ENCODE peak calls at places on chromosomes 13 and 19, in nine cellular contexts. One of them, this sample, is unnamed.

GRCh38 chr13:110044521-110045200 is 258.3 kb upstream of the IRS2 start:
- DNase-seq in transverse colon: no peak
- DNase-seq in thyroid gland: no peak
- DNase-seq in stomach: no peak
- DNase-seq in Peyer's patch: no peak
- DNase-seq in lower leg skin: no peak
- DNase-seq in H54: no peak
- DNase-seq in body of pancreas: no peak
- DNase-seq in uterus: no peak
- DNase-seq in this sample: no peak

GRCh38 chr13:70457474-70457873 is 349.2 kb upstream of the KLHL1 start:
- DNase-seq in uterus: no peak
- DNase-seq in H54: no peak
- DNase-seq in Peyer's patch: no peak
- DNase-seq in thyroid gland: no peak
- DNase-seq in stomach: no peak
- DNase-seq in body of pancreas: no peak
- DNase-seq in lower leg skin: no peak
- DNase-seq in transverse colon: no peak
- DNase-seq in this sample: no peak

GRCh38 chr19:5575553-5575952 is 7.8 kb upstream of the TINCR start:
- DNase-seq in stomach: no peak
- DNase-seq in H54: no peak
- DNase-seq in Peyer's patch: no peak
- DNase-seq in transverse colon: no peak
- DNase-seq in lower leg skin: no peak
- DNase-seq in thyroid gland: no peak
- DNase-seq in uterus: no peak
- DNase-seq in body of pancreas: no peak
- DNase-seq in this sample: no peak

GRCh38 chr13:43664700-43665191 is 122.0 kb downstream of the ENOX1 start:
- DNase-seq in H54: peak; percentile 1
- DNase-seq in Peyer's patch: peak; percentile 53
- DNase-seq in uterus: peak; percentile 27
- DNase-seq in body of pancreas: peak; percentile 20
- DNase-seq in stomach: peak; percentile 35
- DNase-seq in thyroid gland: peak; percentile 2
- DNase-seq in lower leg skin: no peak
- DNase-seq in transverse colon: peak; percentile 35
- DNase-seq in this sample: no peak

GRCh38 chr19:45800009-45800553 is 7.4 kb upstream of the DMWD start:
- DNase-seq in uterus: no peak
- DNase-seq in lower leg skin: no peak
- DNase-seq in Peyer's patch: no peak
- DNase-seq in stomach: no peak
- DNase-seq in H54: no peak
- DNase-seq in body of pancreas: no peak
- DNase-seq in transverse colon: no peak
- DNase-seq in thyroid gland: peak; percentile 79
- DNase-seq in this sample: no peak

GRCh38 chr13:111177081-111177711 is 62.1 kb downstream of the ARHGEF7 start:
- DNase-seq in H54: no peak
- DNase-seq in body of pancreas: peak; percentile 57
- DNase-seq in transverse colon: peak; percentile 53
- DNase-seq in stomach: peak; percentile 46
- DNase-seq in lower leg skin: peak; percentile 39
- DNase-seq in uterus: no peak
- DNase-seq in thyroid gland: peak; percentile 17
- DNase-seq in Peyer's patch: no peak
- DNase-seq in this sample: no peak

GRCh38 chr19:51366050-51366998 is at the start of gene ETFB:
- DNase-seq in H54: peak; percentile 78
- DNase-seq in thyroid gland: peak; percentile 99
- DNase-seq in uterus: peak; percentile 97
- DNase-seq in transverse colon: peak; percentile 99
- DNase-seq in stomach: peak; percentile 98
- DNase-seq in lower leg skin: peak; percentile 98
- DNase-seq in body of pancreas: peak; percentile 99
- DNase-seq in Peyer's patch: peak; percentile 98
- DNase-seq in this sample: peak; percentile 98

GRCh38 chr19:37763488-37763887 is 15.9 kb downstream of the ZNF573 start:
- DNase-seq in body of pancreas: no peak
- DNase-seq in lower leg skin: no peak
- DNase-seq in Peyer's patch: no peak
- DNase-seq in stomach: no peak
- DNase-seq in uterus: no peak
- DNase-seq in H54: no peak
- DNase-seq in thyroid gland: no peak
- DNase-seq in transverse colon: no peak
- DNase-seq in this sample: no peak

DNA sequence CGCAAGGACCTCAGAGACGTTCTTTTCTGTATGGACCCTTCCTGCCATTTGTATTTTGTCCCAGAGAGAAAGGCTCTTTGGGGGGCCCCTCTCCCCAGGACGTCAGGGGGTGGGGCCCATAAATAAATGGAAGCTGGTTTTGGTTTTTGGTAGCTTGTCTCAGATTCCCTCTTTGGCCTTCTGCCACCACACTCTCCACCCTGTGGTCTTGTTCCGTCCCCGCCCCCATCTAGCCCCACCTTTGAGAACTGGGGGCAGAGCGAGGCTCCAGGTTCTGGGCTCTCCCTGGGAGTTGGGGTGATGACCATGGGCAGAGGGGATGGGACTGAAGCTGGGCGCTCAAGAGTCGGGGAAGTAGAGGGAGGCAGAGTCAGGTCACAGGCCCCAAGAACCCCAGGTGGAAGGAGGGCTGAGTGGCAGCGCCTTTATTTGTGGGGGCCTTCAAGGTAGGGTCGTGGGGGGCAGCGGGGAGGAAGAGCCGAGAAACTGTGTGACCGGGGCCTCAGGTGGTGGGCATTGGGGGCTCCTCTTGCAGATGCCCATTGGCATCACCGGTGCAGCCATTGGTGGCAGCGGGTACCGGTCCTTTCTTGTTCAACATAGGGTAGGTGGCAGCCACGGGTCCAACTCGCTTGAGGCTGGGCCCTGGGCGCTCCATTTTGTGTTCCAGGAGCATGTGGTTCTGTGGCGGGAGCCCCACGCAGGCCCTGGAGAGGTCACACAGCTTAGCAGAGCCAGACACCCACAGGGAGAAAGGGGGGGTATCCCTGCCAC is 3.3 kb downstream of the ISYNA1 start:
- DNase-seq in body of pancreas: no peak
- DNase-seq in Peyer's patch: no peak
- DNase-seq in lower leg skin: no peak
- DNase-seq in stomach: no peak
- DNase-seq in uterus: no peak
- DNase-seq in H54: no peak
- DNase-seq in thyroid gland: no peak
- DNase-seq in transverse colon: no peak
- DNase-seq in this sample: no peak
- TF ChIP-seq POLR2A in body of pancreas: no peak
- TF ChIP-seq POLR2A in Peyer's patch: no peak
- TF ChIP-seq POLR2A in lower leg skin: no peak
- TF ChIP-seq POLR2A in stomach: no peak
- TF ChIP-seq POLR2A in uterus: no peak
- TF ChIP-seq POLR2A in H54: no peak
- TF ChIP-seq POLR2A in thyroid gland: no peak
- TF ChIP-seq POLR2A in transverse colon: no peak
- TF ChIP-seq POLR2A in this sample: no peak

GRCh38 chr19:8457209-8457608 is 12.4 kb downstream of the HNRNPM start:
- DNase-seq in uterus: no peak
- DNase-seq in transverse colon: no peak
- DNase-seq in Peyer's patch: no peak
- DNase-seq in lower leg skin: no peak
- DNase-seq in thyroid gland: no peak
- DNase-seq in H54: no peak
- DNase-seq in body of pancreas: no peak
- DNase-seq in stomach: no peak
- DNase-seq in this sample: no peak

GRCh38 chr19:8457802-8458201 is 13.0 kb downstream of the HNRNPM start:
- DNase-seq in lower leg skin: no peak
- DNase-seq in transverse colon: no peak
- DNase-seq in body of pancreas: no peak
- DNase-seq in Peyer's patch: no peak
- DNase-seq in thyroid gland: no peak
- DNase-seq in H54: no peak
- DNase-seq in stomach: no peak
- DNase-seq in uterus: no peak
- DNase-seq in this sample: no peak

GRCh38 chr19:8455018-8455417 is 10.2 kb downstream of the HNRNPM start:
- DNase-seq in H54: no peak
- DNase-seq in lower leg skin: no peak
- DNase-seq in thyroid gland: no peak
- DNase-seq in stomach: no peak
- DNase-seq in transverse colon: no peak
- DNase-seq in Peyer's patch: no peak
- DNase-seq in body of pancreas: no peak
- DNase-seq in uterus: no peak
- DNase-seq in this sample: no peak

GRCh38 chr19:8454218-8454617 is 9.4 kb downstream of the HNRNPM start:
- DNase-seq in stomach: no peak
- DNase-seq in transverse colon: no peak
- DNase-seq in thyroid gland: no peak
- DNase-seq in uterus: no peak
- DNase-seq in lower leg skin: no peak
- DNase-seq in body of pancreas: no peak
- DNase-seq in Peyer's patch: no peak
- DNase-seq in H54: no peak
- DNase-seq in this sample: no peak

GRCh38 chr19:8456064-8456463 is 11.3 kb downstream of the HNRNPM start:
- DNase-seq in H54: no peak
- DNase-seq in stomach: no peak
- DNase-seq in lower leg skin: no peak
- DNase-seq in uterus: no peak
- DNase-seq in transverse colon: no peak
- DNase-seq in Peyer's patch: no peak
- DNase-seq in body of pancreas: peak; percentile 21
- DNase-seq in thyroid gland: no peak
- DNase-seq in this sample: no peak
- TF ChIP-seq POLR2A in H54: no peak
- TF ChIP-seq POLR2A in stomach: no peak
- TF ChIP-seq POLR2A in lower leg skin: no peak
- TF ChIP-seq POLR2A in uterus: no peak
- TF ChIP-seq POLR2A in transverse colon: no peak
- TF ChIP-seq POLR2A in Peyer's patch: no peak
- TF ChIP-seq POLR2A in body of pancreas: no peak
- TF ChIP-seq POLR2A in thyroid gland: no peak
- TF ChIP-seq POLR2A in this sample: no peak

GRCh38 chr19:11151181-11151580 is 4.4 kb downstream of the SPC24 start:
- DNase-seq in transverse colon: no peak
- DNase-seq in H54: no peak
- DNase-seq in body of pancreas: no peak
- DNase-seq in thyroid gland: no peak
- DNase-seq in uterus: no peak
- DNase-seq in lower leg skin: peak; percentile 47
- DNase-seq in stomach: no peak
- DNase-seq in Peyer's patch: no peak
- DNase-seq in this sample: no peak

GRCh38 chr19:11152318-11153062 is 3.1 kb downstream of the SPC24 start:
- DNase-seq in body of pancreas: peak; percentile 88
- DNase-seq in H54: peak; percentile 44
- DNase-seq in transverse colon: peak; percentile 65
- DNase-seq in lower leg skin: peak; percentile 73
- DNase-seq in uterus: peak; percentile 87
- DNase-seq in Peyer's patch: peak; percentile 66
- DNase-seq in stomach: peak; percentile 87
- DNase-seq in thyroid gland: no peak
- DNase-seq in this sample: no peak

GRCh38 chr19:11159598-11160001 is 4.0 kb upstream of the SPC24 start:
- DNase-seq in transverse colon: no peak
- DNase-seq in Peyer's patch: no peak
- DNase-seq in body of pancreas: no peak
- DNase-seq in stomach: no peak
- DNase-seq in uterus: peak; percentile 76
- DNase-seq in lower leg skin: peak; percentile 53
- DNase-seq in H54: no peak
- DNase-seq in thyroid gland: no peak
- DNase-seq in this sample: no peak

GRCh38 chr19:11154683-11155047 is 917 bp downstream of the SPC24 start:
- DNase-seq in uterus: no peak
- DNase-seq in H54: no peak
- DNase-seq in stomach: no peak
- DNase-seq in body of pancreas: no peak
- DNase-seq in transverse colon: no peak
- DNase-seq in Peyer's patch: no peak
- DNase-seq in thyroid gland: no peak
- DNase-seq in lower leg skin: no peak
- DNase-seq in this sample: peak; percentile 55

GRCh38 chr19:11155373-11156120 is at the start of gene SPC24:
- DNase-seq in thyroid gland: peak; percentile 95
- DNase-seq in H54: peak; percentile 96
- DNase-seq in lower leg skin: peak; percentile 93
- DNase-seq in body of pancreas: peak; percentile 95
- DNase-seq in uterus: peak; percentile 94
- DNase-seq in transverse colon: peak; percentile 95
- DNase-seq in Peyer's patch: peak; percentile 92
- DNase-seq in stomach: peak; percentile 94
- DNase-seq in this sample: peak; percentile 99
- TF ChIP-seq POLR2A in thyroid gland: no peak
- TF ChIP-seq POLR2A in H54: peak; percentile 90
- TF ChIP-seq POLR2A in lower leg skin: no peak
- TF ChIP-seq POLR2A in body of pancreas: no peak
- TF ChIP-seq POLR2A in uterus: peak; percentile 45
- TF ChIP-seq POLR2A in transverse colon: no peak
- TF ChIP-seq POLR2A in Peyer's patch: no peak
- TF ChIP-seq POLR2A in stomach: no peak
- TF ChIP-seq POLR2A in this sample: peak; percentile 95

GRCh38 chr19:49856574-49857021 is 5.6 kb downstream of the PTOV1 start:
- DNase-seq in transverse colon: no peak
- DNase-seq in thyroid gland: no peak
- DNase-seq in Peyer's patch: no peak
- DNase-seq in stomach: no peak
- DNase-seq in uterus: no peak
- DNase-seq in H54: no peak
- DNase-seq in lower leg skin: peak; percentile 13
- DNase-seq in body of pancreas: no peak
- DNase-seq in this sample: no peak
- TF ChIP-seq POLR2A in transverse colon: no peak
- TF ChIP-seq POLR2A in thyroid gland: no peak
- TF ChIP-seq POLR2A in Peyer's patch: no peak
- TF ChIP-seq POLR2A in stomach: no peak
- TF ChIP-seq POLR2A in uterus: no peak
- TF ChIP-seq POLR2A in H54: no peak
- TF ChIP-seq POLR2A in lower leg skin: no peak
- TF ChIP-seq POLR2A in body of pancreas: no peak
- TF ChIP-seq POLR2A in this sample: no peak

GRCh38 chr19:47483800-47484690 is at the start of gene KPTN:
- DNase-seq in transverse colon: peak; percentile 90
- DNase-seq in H54: peak; percentile 86
- DNase-seq in Peyer's patch: peak; percentile 93
- DNase-seq in thyroid gland: peak; percentile 87
- DNase-seq in uterus: peak; percentile 85
- DNase-seq in lower leg skin: peak; percentile 84
- DNase-seq in body of pancreas: peak; percentile 90
- DNase-seq in stomach: peak; percentile 90
- DNase-seq in this sample: peak; percentile 97
- TF ChIP-seq POLR2A in transverse colon: peak; percentile 62
- TF ChIP-seq POLR2A in H54: peak; percentile 47
- TF ChIP-seq POLR2A in Peyer's patch: peak; percentile 50
- TF ChIP-seq POLR2A in thyroid gland: no peak
- TF ChIP-seq POLR2A in uterus: peak; percentile 21
- TF ChIP-seq POLR2A in lower leg skin: no peak
- TF ChIP-seq POLR2A in body of pancreas: peak; percentile 78
- TF ChIP-seq POLR2A in stomach: no peak
- TF ChIP-seq POLR2A in this sample: peak; percentile 83

This sample was measured in erythroblast.